ENCODE peak calls at places on chromosomes 6 and 20, in seven cellular contexts. Y, M, P, C, S, I and A are unnamed samples.

GRCh38 chr20:60408435-60408834 is 450.2 kb downstream of the CDH26 start:
- DNase-seq in S (no peak), C (no peak), Y (no peak), P (no peak), M (no peak), I (no peak), A (no peak)

GRCh38 chr6:119495230-119495683 is 145.7 kb upstream of the MAN1A1 start:
- DNase-seq in S (no peak), I (no peak), Y (no peak), P (no peak), C (peak), M (no peak), A (no peak)

GRCh38 chr6:47839645-47840044 is 57.8 kb downstream of the OPN5 start:
- DNase-seq in C (no peak), M (no peak), P (no peak), S (no peak), Y (no peak), I (no peak), A (no peak)

GRCh38 chr6:38193486-38194281 is 374.2 kb downstream of the ZFAND3 start:
- DNase-seq in C (no peak), P (no peak), Y (no peak), S (no peak), M (no peak), I (peak), A (no peak)

GRCh38 chr6:70118670-70119069 is 184.2 kb downstream of the COL9A1 start:
- DNase-seq in I (no peak), M (no peak), S (no peak), C (no peak), Y (no peak), P (no peak), A (no peak)

GRCh38 chr20:13105864-13106457 is 97.2 kb downstream of the SPTLC3 start:
- DNase-seq in I (peak), P (peak), Y (peak), S (peak), M (no peak), C (no peak), A (peak)

GRCh38 chr6:66623050-66623449 is 916.0 kb upstream of the EYS start:
- DNase-seq in S (no peak), I (no peak), Y (no peak), C (no peak), M (no peak), P (no peak), A (no peak)

GRCh38 chr6:132867055-132867454 is 52.7 kb downstream of the RPS12 start:
- DNase-seq in I (no peak), S (no peak), C (no peak), P (no peak), Y (peak), M (no peak), A (no peak)

GRCh38 chr20:57896563-57896962 is 186.7 kb upstream of the PMEPA1 start:
- DNase-seq in M (no peak), S (no peak), I (no peak), P (no peak), Y (no peak), C (peak), A (no peak)

GRCh38 chr6:89689732-89690131 is 51.2 kb upstream of the LYRM2 start:
- DNase-seq in P (peak), C (no peak), S (no peak), I (peak), M (no peak), Y (no peak), A (no peak)

GRCh38 chr6:158170656-158171081 is 2.5 kb downstream of the GTF2H5 start:
- DNase-seq in Y (peak), S (no peak), C (no peak), I (peak), M (no peak), P (no peak), A (no peak)

GRCh38 chr20:55354700-55355099 is 650.6 kb downstream of the CBLN4 start:
- DNase-seq in C (no peak), S (no peak), Y (no peak), I (no peak), M (no peak), P (no peak), A (no peak)

GRCh38 chr6:129312865-129313264 is 397.1 kb downstream of the ARHGAP18 start:
- DNase-seq in M (no peak), P (no peak), I (no peak), Y (peak), C (no peak), S (peak), A (no peak)

GRCh38 chr6:72832271-72832670 is 210.4 kb downstream of the KCNQ5 start:
- DNase-seq in I (no peak), Y (no peak), C (no peak), S (no peak), M (no peak), P (no peak), A (no peak)

GRCh38 chr20:40431611-40432010 is 257.4 kb downstream of the MAFB start:
- DNase-seq in Y (peak), C (no peak), M (no peak), S (no peak), I (no peak), P (no peak), A (no peak)

GRCh38 chr20:37387519-37388269 is 41.8 kb downstream of the SRC start:
- DNase-seq in S (no peak), P (no peak), M (no peak), Y (no peak), C (peak), I (no peak), A (no peak)

GRCh38 chr6:162032620-162033019 is 694.9 kb downstream of the PRKN start:
- DNase-seq in M (no peak), P (no peak), C (no peak), I (no peak), S (no peak), Y (peak), A (no peak)

GRCh38 chr6:71822626-71823025 is 63.7 kb upstream of the RIMS1 start:
- DNase-seq in P (no peak), C (no peak), Y (no peak), S (no peak), I (no peak), M (no peak), A (no peak)

GRCh38 chr20:21324126-21324525 is 21.0 kb downstream of the XRN2 start:
- DNase-seq in I (no peak), C (no peak), Y (no peak), S (no peak), M (no peak), P (no peak), A (no peak)

GRCh38 chr6:156406099-156406498 is 371.1 kb upstream of the ARID1B start:
- DNase-seq in M (no peak), P (no peak), S (no peak), C (no peak), I (no peak), Y (no peak), A (no peak)

GRCh38 chr6:148559848-148560433 is 186.9 kb upstream of the UST start:
- DNase-seq in Y (peak), C (peak), M (peak), I (peak), P (peak), S (peak), A (peak)

GRCh38 chr6:134853111-134854055 is 96.5 kb downstream of the ALDH8A1 start:
- DNase-seq in Y (peak), P (no peak), M (no peak), C (no peak), S (peak), I (no peak), A (no peak)

GRCh38 chr6:169427856-169428255 is 174.2 kb upstream of the THBS2 start:
- DNase-seq in C (peak), P (no peak), S (no peak), I (no peak), Y (peak), M (no peak), A (no peak)

GRCh38 chr6:83152913-83153312 is 40.2 kb downstream of the PGM3 start:
- DNase-seq in C (no peak), I (peak), Y (no peak), M (no peak), S (no peak), P (no peak), A (no peak)

GRCh38 chr6:83637953-83638352 is 70.9 kb downstream of the SNAP91 start:
- DNase-seq in Y (no peak), C (no peak), S (no peak), P (no peak), M (no peak), I (no peak), A (no peak)

GRCh38 chr6:139713911-139714527 is 339.6 kb upstream of the CITED2 start:
- DNase-seq in P (no peak), C (no peak), I (no peak), Y (peak), S (no peak), M (no peak), A (no peak)

GRCh38 chr6:43492673-43493072 is 15.3 kb downstream of the TJAP1 start:
- DNase-seq in M (no peak), Y (no peak), P (no peak), S (no peak), C (no peak), I (no peak), A (no peak)

GRCh38 chr6:108763931-108764579 is 84.2 kb upstream of the ARMC2 start:
- DNase-seq in S (no peak), Y (no peak), M (no peak), I (no peak), P (no peak), C (no peak), A (no peak)

GRCh38 chr6:119521251-119521650 is 171.7 kb upstream of the MAN1A1 start:
- DNase-seq in C (no peak), I (no peak), P (no peak), M (no peak), Y (no peak), S (no peak), A (no peak)

GRCh38 chr6:53916804-53917463 is 122.1 kb downstream of the LRRC1 start:
- DNase-seq in P (peak), M (no peak), C (no peak), I (no peak), S (no peak), Y (no peak), A (no peak)

GRCh38 chr6:4812068-4812467 is 35.9 kb downstream of the CDYL start:
- DNase-seq in I (peak), Y (no peak), C (no peak), M (no peak), P (no peak), S (no peak), A (no peak)

GRCh38 chr20:12358006-12358654 is 440.4 kb downstream of the BTBD3 start:
- DNase-seq in S (no peak), P (no peak), I (no peak), C (no peak), M (no peak), Y (peak), A (no peak)

GRCh38 chr6:39092124-39092523 is 22.9 kb downstream of the SAYSD1 start:
- DNase-seq in C (no peak), M (no peak), P (peak), Y (no peak), S (no peak), I (no peak), A (no peak)

GRCh38 chr6:144283781-144284473 is 1.2 kb upstream of the UTRN start:
- DNase-seq in M (no peak), I (peak), C (no peak), Y (peak), P (no peak), S (no peak), A (no peak)
- TF ChIP-seq CTCF in M (no peak), I (peak), C (no peak), Y (peak), P (no peak), S (no peak), A (no peak)

DNA sequence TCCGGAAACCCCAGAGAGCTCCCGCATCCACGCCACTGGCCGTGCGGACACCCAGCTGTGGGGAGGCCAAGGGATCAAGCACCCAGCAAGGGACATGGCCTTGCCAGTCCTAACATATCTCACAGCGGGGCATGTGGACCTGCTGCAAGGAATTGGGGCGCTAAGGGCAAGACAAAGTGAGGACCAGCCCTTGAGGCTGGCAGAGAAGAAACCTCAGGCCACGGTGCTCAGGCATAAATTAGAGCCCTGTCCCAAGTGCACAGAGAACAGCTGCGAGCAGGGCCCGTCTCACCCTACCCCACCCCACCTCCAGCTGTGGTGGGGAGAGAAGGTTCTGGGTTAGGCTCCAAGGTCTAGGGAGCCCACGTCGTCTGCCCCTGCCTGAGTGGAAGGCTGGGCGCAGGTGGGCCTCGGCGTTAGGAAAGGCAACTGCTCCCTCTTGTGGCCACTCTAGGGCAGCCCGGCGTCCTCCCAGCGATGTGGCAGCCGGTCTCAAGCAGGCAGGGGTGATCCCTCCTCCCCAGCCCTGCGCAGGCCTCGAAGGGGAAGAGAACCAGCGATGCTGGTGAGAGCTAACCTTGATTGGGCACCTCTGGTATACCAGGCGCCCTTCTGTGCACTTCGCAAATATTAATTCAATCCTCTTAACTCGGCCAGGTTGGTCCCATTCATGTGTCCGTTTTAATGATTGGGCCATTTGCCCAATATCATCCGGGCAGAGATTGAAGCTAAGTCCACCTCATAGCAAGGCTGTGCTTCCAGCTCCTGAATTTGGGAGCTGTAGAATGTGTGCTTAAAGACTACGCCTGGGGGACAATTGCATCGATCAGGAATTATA is 235.8 kb downstream of the NFATC2 start:
- DNase-seq in S (peak), C (peak), Y (peak), P (peak), M (peak), I (peak), A (peak)
- TF ChIP-seq CTCF in S (peak), C (peak), Y (peak), P (peak), M (peak), I (peak), A (peak)

GRCh38 chr20:24657211-24657610 is 187.8 kb downstream of the SYNDIG1 start:
- DNase-seq in I (no peak), S (no peak), M (no peak), Y (peak), P (no peak), C (no peak), A (no peak)
- TF ChIP-seq CTCF in I (no peak), S (no peak), M (no peak), Y (peak), P (no peak), C (no peak), A (no peak)

DNA sequence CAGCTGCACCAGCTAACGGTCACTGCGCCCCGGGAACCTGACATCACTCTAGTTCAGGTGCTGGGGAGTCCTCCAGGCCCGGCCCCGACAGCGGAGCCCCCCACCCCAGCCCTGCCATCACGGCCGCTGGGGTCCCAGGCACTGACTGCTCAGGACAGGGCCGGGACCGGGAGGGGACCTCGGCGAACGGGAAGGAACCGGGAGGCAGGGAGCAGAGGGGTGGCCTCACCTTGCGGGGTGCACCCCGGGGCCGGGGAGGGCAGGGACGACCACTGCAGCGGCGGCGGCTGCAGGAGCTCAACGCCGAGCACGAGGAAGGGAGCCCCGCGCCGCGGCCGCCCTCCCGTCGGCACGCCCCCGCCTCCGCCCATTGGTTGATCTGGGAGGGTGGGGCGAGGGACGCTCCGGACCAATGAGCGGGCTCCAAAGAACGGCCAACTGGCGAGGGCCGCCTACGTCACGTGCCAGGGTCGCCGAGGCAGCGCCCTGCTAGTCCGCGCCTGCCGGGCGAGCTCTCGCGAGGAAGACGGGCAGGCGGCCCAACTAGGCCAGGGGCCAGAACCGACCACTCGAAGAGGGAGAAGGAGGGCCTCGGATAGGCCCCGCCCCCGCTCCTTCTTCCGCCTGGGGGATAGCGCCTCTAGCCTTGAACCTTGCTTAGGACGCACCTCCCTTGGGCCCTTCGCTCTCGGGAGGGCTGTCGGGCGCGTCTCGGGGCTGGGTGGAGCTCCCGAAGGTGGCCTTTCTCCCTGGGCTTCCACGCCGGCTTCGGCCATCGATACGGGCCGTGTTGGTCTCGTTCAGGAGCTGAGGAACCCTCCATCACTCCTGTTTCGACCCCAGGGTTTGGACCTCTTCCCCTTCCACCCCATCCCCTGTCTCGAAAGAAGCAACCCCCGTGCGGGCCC is at the start of gene ADISSP:
- DNase-seq in I (peak), C (peak), Y (peak), P (peak), M (peak), S (peak), A (peak)
- TF ChIP-seq CTCF in I (no peak), C (no peak), Y (no peak), P (peak), M (no peak), S (peak), A (peak)

GRCh38 chr6:19333936-19334335 is 503.2 kb upstream of the ID4 start:
- DNase-seq in Y (peak), I (no peak), S (no peak), C (no peak), M (no peak), P (no peak), A (no peak)
- TF ChIP-seq CTCF in Y (no peak), I (no peak), S (no peak), C (no peak), M (no peak), P (no peak), A (no peak)